ENCODE peak calls at places on chromosomes 11 and 22, in five cellular contexts. X, N, M, J and S are unnamed samples.

GRCh38 chr11:104841185-104841584 is 57.1 kb downstream of the CASP12 start:
- DNase-seq in X (no peak), N (no peak), M (no peak), J (no peak), S (no peak)

GRCh38 chr11:86291466-86292262 is 10.4 kb upstream of the HIKESHI start:
- DNase-seq in X (peak), N (no peak), M (peak), J (no peak), S (no peak)

GRCh38 chr22:46159777-46160176 is 9.5 kb downstream of the PPARA start:
- DNase-seq in X (no peak), N (no peak), M (no peak), J (peak), S (no peak)

GRCh38 chr11:111107501-111107900 is 138.0 kb upstream of the POU2AF2 start:
- DNase-seq in X (no peak), N (no peak), M (no peak), J (no peak), S (no peak)

GRCh38 chr11:43928721-43929120 is 13.7 kb upstream of the C11orf96 start:
- DNase-seq in X (no peak), N (no peak), M (no peak), J (no peak), S (no peak)

GRCh38 chr11:65487467-65488272 is 11.2 kb upstream of the MALAT1 start:
- DNase-seq in X (peak), N (peak), M (peak), J (peak), S (peak)

GRCh38 chr11:8017071-8017470 is 29.9 kb downstream of the EIF3F start:
- DNase-seq in X (no peak), N (no peak), M (no peak), J (no peak), S (peak)

GRCh38 chr11:113242767-113243397 is 71.5 kb upstream of the TTC12 start:
- DNase-seq in X (no peak), N (no peak), M (no peak), J (no peak), S (no peak)

GRCh38 chr11:22898036-22898435 is 37.8 kb upstream of the CCDC179 start:
- DNase-seq in X (no peak), N (no peak), M (no peak), J (no peak), S (no peak)